ENCODE peak calls at places on chromosome 4, in five cellular contexts. Z, M, E, I and Q are unnamed samples.

GRCh38 chr4:38687571-38688011 is 23.6 kb downstream of the KLF3 start:
- DNase-seq in Z (no peak), M (no peak), E (no peak), I (no peak), Q (no peak)

GRCh38 chr4:20618010-20618409 is 82.2 kb upstream of the PACRGL start:
- DNase-seq in Z (no peak), M (peak), E (no peak), I (peak), Q (no peak)

GRCh38 chr4:183130328-183131155 is 31.5 kb downstream of the WWC2 start:
- DNase-seq in Z (no peak), M (no peak), E (no peak), I (peak), Q (no peak)

GRCh38 chr4:123342498-123342897 is 54.1 kb upstream of the SPRY1 start:
- DNase-seq in Z (no peak), M (no peak), E (no peak), I (no peak), Q (no peak)

GRCh38 chr4:8135666-8136065 is 22.9 kb downstream of the ABLIM2 start:
- DNase-seq in Z (no peak), M (no peak), E (no peak), I (no peak), Q (no peak)

GRCh38 chr4:147862043-147862692 is 130.3 kb downstream of the ARHGAP10 start:
- DNase-seq in Z (no peak), M (no peak), E (no peak), I (no peak), Q (no peak)

GRCh38 chr4:168522371-168522770 is 25.5 kb downstream of the PALLD start:
- DNase-seq in Z (no peak), M (no peak), E (no peak), I (peak), Q (no peak)

GRCh38 chr4:142021181-142021580 is 384.8 kb downstream of the IL15 start:
- DNase-seq in Z (no peak), M (no peak), E (no peak), I (peak), Q (no peak)

GRCh38 chr4:128322311-128322710 is 34.7 kb upstream of the PGRMC2 start:
- DNase-seq in Z (peak), M (no peak), E (no peak), I (peak), Q (no peak)

GRCh38 chr4:87896020-87896621 is 63.4 kb downstream of the MEPE start:
- DNase-seq in Z (peak), M (no peak), E (no peak), I (peak), Q (peak)

GRCh38 chr4:52059372-52059771 is 8.3 kb downstream of the SPATA18 start:
- DNase-seq in Z (peak), M (no peak), E (no peak), I (no peak), Q (no peak)

GRCh38 chr4:139835006-139835405 is 169.4 kb downstream of the MGST2 start:
- DNase-seq in Z (no peak), M (no peak), E (no peak), I (no peak), Q (no peak)

GRCh38 chr4:156941940-156942548 is 29.6 kb downstream of the PDGFC start:
- DNase-seq in Z (peak), M (peak), E (no peak), I (peak), Q (peak)

GRCh38 chr4:45122406-45122805 is 396.1 kb upstream of the GNPDA2 start:
- DNase-seq in Z (no peak), M (no peak), E (no peak), I (peak), Q (no peak)

GRCh38 chr4:11824557-11824956 is 395.9 kb upstream of the HS3ST1 start:
- DNase-seq in Z (no peak), M (no peak), E (no peak), I (no peak), Q (no peak)

GRCh38 chr4:184932343-184932742 is 85.9 kb upstream of the HELT start:
- DNase-seq in Z (no peak), M (no peak), E (peak), I (peak), Q (no peak)

GRCh38 chr4:86338521-86338920 is 21.3 kb downstream of the MAPK10 start:
- DNase-seq in Z (no peak), M (no peak), E (no peak), I (no peak), Q (no peak)

GRCh38 chr4:95181446-95182306 is 367.1 kb downstream of the UNC5C start:
- DNase-seq in Z (peak), M (peak), E (peak), I (no peak), Q (peak)

GRCh38 chr4:101169044-101170014 is 178.0 kb downstream of the PPP3CA start:
- DNase-seq in Z (peak), M (peak), E (peak), I (peak), Q (peak)

GRCh38 chr4:153151535-153152452 is 52.4 kb upstream of the TRIM2 start:
- DNase-seq in Z (peak), M (peak), E (peak), I (peak), Q (peak)

GRCh38 chr4:110628321-110629213 is 5.7 kb upstream of the PITX2 start:
- DNase-seq in Z (peak), M (peak), E (peak), I (peak), Q (peak)

GRCh38 chr4:14856076-14856926 is 146.0 kb upstream of the CPEB2 start:
- DNase-seq in Z (peak), M (no peak), E (no peak), I (peak), Q (no peak)

GRCh38 chr4:2243682-2244380 is 1.9 kb upstream of the HAUS3 start:
- DNase-seq in Z (peak), M (no peak), E (peak), I (peak), Q (peak)

GRCh38 chr4:40333921-40334352 is 1.2 kb upstream of the CHRNA9 start:
- DNase-seq in Z (peak), M (no peak), E (no peak), I (peak), Q (no peak)

GRCh38 chr4:100823066-100823992 is 305.5 kb upstream of the EMCN start:
- DNase-seq in Z (no peak), M (no peak), E (no peak), I (peak), Q (no peak)

GRCh38 chr4:122503214-122503613 is 46.7 kb upstream of the IL2 start:
- DNase-seq in Z (no peak), M (no peak), E (no peak), I (peak), Q (no peak)

GRCh38 chr4:1369484-1370079 is 22.6 kb downstream of the UVSSA start:
- DNase-seq in Z (no peak), M (no peak), E (no peak), I (no peak), Q (no peak)

GRCh38 chr4:108113229-108113628 is 55.5 kb downstream of the LEF1 start:
- DNase-seq in Z (no peak), M (no peak), E (no peak), I (no peak), Q (no peak)

GRCh38 chr4:182877326-182877883 is 39.8 kb downstream of the DCTD start:
- DNase-seq in Z (no peak), M (no peak), E (no peak), I (no peak), Q (no peak)

GRCh38 chr4:17932041-17932440 is 89.5 kb downstream of the LCORL start:
- DNase-seq in Z (no peak), M (no peak), E (no peak), I (no peak), Q (no peak)

GRCh38 chr4:101969965-101970364 is 179.4 kb downstream of the BANK1 start:
- DNase-seq in Z (no peak), M (no peak), E (no peak), I (no peak), Q (no peak)

GRCh38 chr4:1402516-1403101 is 3.6 kb downstream of the NKX1-1 start:
- DNase-seq in Z (no peak), M (no peak), E (no peak), I (no peak), Q (peak)

GRCh38 chr4:113636877-113637276 is 124.7 kb downstream of the CAMK2D start:
- DNase-seq in Z (peak), M (no peak), E (no peak), I (no peak), Q (no peak)

GRCh38 chr4:88792821-88793220 is 95.2 kb upstream of the NAP1L5 start:
- DNase-seq in Z (no peak), M (no peak), E (no peak), I (peak), Q (no peak)

GRCh38 chr4:37463457-37463856 is 218.9 kb downstream of the NWD2 start:
- DNase-seq in Z (no peak), M (no peak), E (no peak), I (peak), Q (peak)
- H2BK12ac ChIP-seq in Z (no peak), M (no peak), E (no peak), I (no peak), Q (no peak)

GRCh38 chr4:137668885-137669284 is 136.6 kb upstream of the PCDH18 start:
- DNase-seq in Z (no peak), M (no peak), E (no peak), I (no peak), Q (no peak)

GRCh38 chr4:137676357-137676998 is 144.2 kb upstream of the PCDH18 start:
- DNase-seq in Z (no peak), M (no peak), E (no peak), I (no peak), Q (no peak)

GRCh38 chr4:137678796-137679195 is 146.5 kb upstream of the PCDH18 start:
- DNase-seq in Z (peak), M (no peak), E (no peak), I (no peak), Q (no peak)

GRCh38 chr4:137677851-137678250 is 145.6 kb upstream of the PCDH18 start:
- DNase-seq in Z (peak), M (no peak), E (no peak), I (no peak), Q (no peak)

DNA sequence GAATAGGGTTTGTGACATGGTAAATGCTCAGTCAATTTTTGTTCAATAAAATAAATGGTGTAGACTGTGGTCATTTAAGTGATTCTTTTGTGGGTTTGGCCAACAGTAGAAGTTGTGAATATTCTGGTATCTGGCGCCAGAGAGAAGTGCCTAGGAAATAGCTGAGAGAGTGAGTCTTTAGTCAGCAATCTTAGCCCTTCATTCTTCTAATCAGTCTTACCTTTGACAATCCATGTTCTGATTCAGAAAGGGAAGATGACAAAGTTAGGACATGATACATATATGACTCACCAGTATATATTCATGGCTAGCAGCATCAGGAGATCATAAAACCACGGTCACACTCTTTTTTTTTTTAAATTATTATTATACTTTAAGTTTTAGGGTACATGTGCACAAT is 141.8 kb upstream of the PCDH18 start:
- DNase-seq in Z (peak), M (no peak), E (no peak), I (no peak), Q (no peak)
- H3K27ac ChIP-seq in Z (no peak), M (no peak), E (no peak), I (no peak), Q (no peak)

GRCh38 chr4:118353452-118353851 is 649 bp upstream of the PRSS12 start:
- DNase-seq in Z (no peak), M (no peak), E (no peak), I (no peak), Q (no peak)
- H4K8ac ChIP-seq in Z (no peak), M (no peak), E (no peak), I (peak), Q (no peak)

GRCh38 chr4:55574252-55574651 is 17.8 kb downstream of the PDCL2 start:
- DNase-seq in Z (no peak), M (no peak), E (no peak), I (no peak), Q (no peak)

DNA sequence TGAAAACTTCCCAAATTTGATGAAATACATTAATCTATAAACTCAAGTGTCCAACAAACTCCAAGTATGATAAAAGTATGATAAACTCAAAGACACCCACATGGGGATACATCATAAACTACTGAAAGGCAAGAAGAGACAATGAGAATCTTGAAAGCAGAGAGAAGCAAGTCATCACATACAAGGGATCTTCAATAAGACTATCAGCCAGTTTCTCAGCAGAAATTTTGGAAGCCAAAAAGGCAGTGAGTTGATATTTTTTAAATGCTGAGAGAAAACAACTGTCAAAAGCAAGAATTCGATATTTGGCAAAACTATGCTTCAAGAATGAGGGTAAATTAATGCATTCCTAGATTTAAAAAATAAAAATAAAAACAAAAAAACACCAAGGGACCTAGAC is 16.5 kb downstream of the PDCL2 start:
- DNase-seq in Z (no peak), M (no peak), E (no peak), I (no peak), Q (no peak)
- H2BK12ac ChIP-seq in Z (no peak), M (no peak), E (no peak), I (no peak), Q (no peak)

DNA sequence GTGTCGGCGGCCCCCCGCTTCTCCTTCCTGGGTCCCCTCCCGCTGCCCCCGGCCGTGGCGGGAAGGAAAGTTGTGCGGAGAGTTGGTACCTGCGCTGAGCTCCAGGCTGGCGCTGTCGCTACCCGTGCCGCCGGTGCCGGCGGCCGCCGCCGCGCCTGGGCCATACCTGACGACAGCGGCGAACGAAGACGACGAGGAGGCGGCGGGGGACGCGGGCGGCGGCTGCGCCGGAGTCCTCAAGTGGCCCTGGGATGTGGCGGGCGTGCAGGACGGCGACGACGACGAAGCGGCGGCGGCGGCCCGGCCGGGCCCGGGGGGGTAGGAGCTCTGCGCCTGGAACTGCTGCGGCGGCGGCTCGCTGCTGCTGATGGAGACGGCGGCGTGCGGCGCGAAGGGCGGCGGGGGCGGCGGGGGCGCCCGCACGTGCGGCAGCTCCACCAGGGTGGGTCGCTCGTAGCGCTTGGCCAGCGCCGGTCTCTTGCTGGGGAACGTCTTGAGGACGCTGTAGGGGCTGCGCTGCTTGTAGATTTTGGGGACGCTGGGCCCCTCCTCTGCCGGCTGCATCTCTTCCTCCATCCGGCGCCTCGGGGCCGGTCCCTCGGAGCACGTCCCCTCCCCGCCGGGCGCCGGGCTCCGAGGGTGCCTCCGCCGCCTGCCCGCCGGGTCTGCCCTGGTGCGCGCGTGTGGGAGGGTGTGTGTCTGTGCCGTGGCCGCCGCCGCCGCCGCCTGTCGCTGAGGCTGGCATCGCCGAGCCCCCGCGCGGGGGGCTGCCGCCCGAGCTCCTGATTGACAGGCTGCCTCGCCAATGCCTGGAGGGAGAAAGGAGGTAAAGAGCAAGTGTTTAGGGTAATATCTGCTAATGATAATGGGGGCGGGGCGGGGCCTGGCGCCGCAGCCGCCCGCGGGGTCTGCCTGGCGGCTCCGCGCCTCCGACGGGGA is 618 bp downstream of the BEND4 start:
- DNase-seq in Z (no peak), M (peak), E (peak), I (peak), Q (peak)
- H3K27ac ChIP-seq in Z (no peak), M (no peak), E (no peak), I (no peak), Q (no peak)